ENCODE peak calls at places on chromosomes 7 and 10, in six cellular contexts. One of them, this sample, is unnamed.

GRCh38 chr7:19617921-19618320 is 90.9 kb downstream of the POLR1F start:
- DNase-seq in uterus: no peak
- DNase-seq in body of pancreas: no peak
- DNase-seq in A549: no peak
- DNase-seq in IMR-90: no peak
- DNase-seq in tibial nerve: no peak
- DNase-seq in this sample: no peak

GRCh38 chr10:34346516-34347150 is 468.5 kb downstream of the PARD3 start:
- DNase-seq in body of pancreas: peak
- DNase-seq in A549: no peak
- DNase-seq in IMR-90: peak
- DNase-seq in tibial nerve: no peak
- DNase-seq in uterus: no peak
- DNase-seq in this sample: no peak

GRCh38 chr10:44963772-44964633 is 4.4 kb downstream of the RASSF4 start:
- DNase-seq in body of pancreas: peak
- DNase-seq in IMR-90: no peak
- DNase-seq in uterus: no peak
- DNase-seq in tibial nerve: peak
- DNase-seq in A549: no peak
- DNase-seq in this sample: no peak

GRCh38 chr7:117907058-117907633 is 33.9 kb upstream of the CTTNBP2 start:
- DNase-seq in body of pancreas: peak
- DNase-seq in IMR-90: no peak
- DNase-seq in tibial nerve: no peak
- DNase-seq in A549: no peak
- DNase-seq in uterus: no peak
- DNase-seq in this sample: no peak

GRCh38 chr7:14542624-14543023 is 359.9 kb downstream of the DGKB start:
- DNase-seq in tibial nerve: no peak
- DNase-seq in body of pancreas: no peak
- DNase-seq in A549: no peak
- DNase-seq in IMR-90: no peak
- DNase-seq in uterus: no peak
- DNase-seq in this sample: no peak

GRCh38 chr10:124211921-124212320 is 118.5 kb upstream of the CHST15 start:
- DNase-seq in uterus: no peak
- DNase-seq in IMR-90: no peak
- DNase-seq in A549: no peak
- DNase-seq in body of pancreas: no peak
- DNase-seq in tibial nerve: no peak
- DNase-seq in this sample: no peak

GRCh38 chr7:5420108-5420840 is 3.4 kb downstream of the TNRC18 start:
- DNase-seq in A549: no peak
- DNase-seq in IMR-90: no peak
- DNase-seq in body of pancreas: peak
- DNase-seq in tibial nerve: no peak
- DNase-seq in uterus: peak
- DNase-seq in this sample: no peak

GRCh38 chr10:88687853-88688467 is 18.1 kb upstream of the LIPK start:
- DNase-seq in A549: peak
- DNase-seq in body of pancreas: no peak
- DNase-seq in IMR-90: peak
- DNase-seq in tibial nerve: no peak
- DNase-seq in uterus: no peak
- DNase-seq in this sample: no peak

GRCh38 chr7:129094501-129094900 is 39.6 kb upstream of the TNPO3 start:
- DNase-seq in uterus: no peak
- DNase-seq in tibial nerve: no peak
- DNase-seq in IMR-90: no peak
- DNase-seq in body of pancreas: no peak
- DNase-seq in A549: no peak
- DNase-seq in this sample: no peak

GRCh38 chr10:70585555-70586243 is 16.8 kb downstream of the PRF1 start:
- DNase-seq in body of pancreas: no peak
- DNase-seq in IMR-90: no peak
- DNase-seq in uterus: no peak
- DNase-seq in A549: no peak
- DNase-seq in tibial nerve: no peak
- DNase-seq in this sample: no peak

GRCh38 chr7:108559253-108559652 is 10.3 kb downstream of the THAP5 start:
- DNase-seq in uterus: no peak
- DNase-seq in IMR-90: no peak
- DNase-seq in tibial nerve: no peak
- DNase-seq in A549: no peak
- DNase-seq in body of pancreas: no peak
- DNase-seq in this sample: no peak

GRCh38 chr7:108561047-108561619 is 8.4 kb downstream of the THAP5 start:
- DNase-seq in IMR-90: peak
- DNase-seq in uterus: no peak
- DNase-seq in tibial nerve: no peak
- DNase-seq in body of pancreas: no peak
- DNase-seq in A549: no peak
- DNase-seq in this sample: no peak

GRCh38 chr7:108557617-108558016 is 11.9 kb downstream of the THAP5 start:
- DNase-seq in tibial nerve: no peak
- DNase-seq in body of pancreas: no peak
- DNase-seq in uterus: no peak
- DNase-seq in IMR-90: no peak
- DNase-seq in A549: no peak
- DNase-seq in this sample: no peak

GRCh38 chr7:108557191-108557590 is 12.3 kb downstream of the THAP5 start:
- DNase-seq in IMR-90: no peak
- DNase-seq in tibial nerve: no peak
- DNase-seq in body of pancreas: no peak
- DNase-seq in A549: no peak
- DNase-seq in uterus: no peak
- DNase-seq in this sample: no peak
- TF ChIP-seq POLR2A in IMR-90: no peak
- TF ChIP-seq POLR2A in tibial nerve: no peak
- TF ChIP-seq POLR2A in body of pancreas: no peak
- TF ChIP-seq POLR2A in A549: no peak
- TF ChIP-seq POLR2A in uterus: no peak
- TF ChIP-seq POLR2A in this sample: no peak

GRCh38 chr10:29841724-29842649 is 207.2 kb upstream of the SVIL start:
- DNase-seq in body of pancreas: peak
- DNase-seq in uterus: peak
- DNase-seq in IMR-90: peak
- DNase-seq in A549: peak
- DNase-seq in tibial nerve: no peak
- DNase-seq in this sample: no peak
- TF ChIP-seq POLR2A in body of pancreas: no peak
- TF ChIP-seq POLR2A in uterus: no peak
- TF ChIP-seq POLR2A in IMR-90: no peak
- TF ChIP-seq POLR2A in A549: no peak
- TF ChIP-seq POLR2A in tibial nerve: no peak
- TF ChIP-seq POLR2A in this sample: no peak

GRCh38 chr7:99374121-99375064 is at the start of gene ARPC1B:
- DNase-seq in uterus: peak
- DNase-seq in tibial nerve: peak
- DNase-seq in IMR-90: peak
- DNase-seq in body of pancreas: peak
- DNase-seq in A549: peak
- DNase-seq in this sample: peak

GRCh38 chr7:99373086-99374066 is 1.2 kb upstream of the ARPC1B start:
- DNase-seq in body of pancreas: no peak
- DNase-seq in tibial nerve: no peak
- DNase-seq in uterus: no peak
- DNase-seq in IMR-90: no peak
- DNase-seq in A549: no peak
- DNase-seq in this sample: no peak

GRCh38 chr7:99372275-99373085 is 2.0 kb upstream of the ARPC1B start:
- DNase-seq in body of pancreas: peak
- DNase-seq in uterus: no peak
- DNase-seq in IMR-90: peak
- DNase-seq in tibial nerve: no peak
- DNase-seq in A549: no peak
- DNase-seq in this sample: no peak

GRCh38 chr7:99371376-99371920 is 3.1 kb upstream of the ARPC1B start:
- DNase-seq in body of pancreas: no peak
- DNase-seq in uterus: no peak
- DNase-seq in A549: no peak
- DNase-seq in IMR-90: no peak
- DNase-seq in tibial nerve: no peak
- DNase-seq in this sample: no peak

GRCh38 chr7:99375070-99375807 is 709 bp downstream of the ARPC1B start:
- DNase-seq in A549: peak
- DNase-seq in IMR-90: peak
- DNase-seq in uterus: peak
- DNase-seq in body of pancreas: peak
- DNase-seq in tibial nerve: peak
- DNase-seq in this sample: peak
- TF ChIP-seq POLR2A in A549: peak
- TF ChIP-seq POLR2A in IMR-90: no peak
- TF ChIP-seq POLR2A in uterus: no peak
- TF ChIP-seq POLR2A in body of pancreas: no peak
- TF ChIP-seq POLR2A in tibial nerve: peak
- TF ChIP-seq POLR2A in this sample: no peak

GRCh38 chr10:60390224-60390626 is 550 bp upstream of the ANK3 start:
- DNase-seq in A549: no peak
- DNase-seq in uterus: no peak
- DNase-seq in IMR-90: peak
- DNase-seq in body of pancreas: no peak
- DNase-seq in tibial nerve: no peak
- DNase-seq in this sample: no peak

GRCh38 chr10:60396766-60397165 is 7.1 kb upstream of the ANK3 start:
- DNase-seq in tibial nerve: no peak
- DNase-seq in A549: no peak
- DNase-seq in uterus: no peak
- DNase-seq in body of pancreas: no peak
- DNase-seq in IMR-90: no peak
- DNase-seq in this sample: no peak

GRCh38 chr10:60397792-60398191 is 8.1 kb upstream of the ANK3 start:
- DNase-seq in A549: peak
- DNase-seq in body of pancreas: no peak
- DNase-seq in IMR-90: peak
- DNase-seq in tibial nerve: no peak
- DNase-seq in uterus: no peak
- DNase-seq in this sample: no peak

GRCh38 chr10:60395711-60396110 is 6.0 kb upstream of the ANK3 start:
- DNase-seq in IMR-90: no peak
- DNase-seq in tibial nerve: no peak
- DNase-seq in uterus: no peak
- DNase-seq in A549: no peak
- DNase-seq in body of pancreas: no peak
- DNase-seq in this sample: no peak

GRCh38 chr10:60394444-60394843 is 4.8 kb upstream of the ANK3 start:
- DNase-seq in uterus: no peak
- DNase-seq in A549: no peak
- DNase-seq in IMR-90: no peak
- DNase-seq in tibial nerve: no peak
- DNase-seq in body of pancreas: no peak
- DNase-seq in this sample: no peak
- TF ChIP-seq POLR2A in uterus: no peak
- TF ChIP-seq POLR2A in A549: no peak
- TF ChIP-seq POLR2A in IMR-90: no peak
- TF ChIP-seq POLR2A in tibial nerve: no peak
- TF ChIP-seq POLR2A in body of pancreas: no peak
- TF ChIP-seq POLR2A in this sample: no peak

GRCh38 chr7:157138424-157139141 is at the start of gene UBE3C:
- DNase-seq in A549: peak
- DNase-seq in body of pancreas: peak
- DNase-seq in tibial nerve: peak
- DNase-seq in uterus: peak
- DNase-seq in IMR-90: peak
- DNase-seq in this sample: no peak

GRCh38 chr7:157141525-157142060 is 2.9 kb downstream of the UBE3C start:
- DNase-seq in IMR-90: no peak
- DNase-seq in A549: no peak
- DNase-seq in tibial nerve: no peak
- DNase-seq in uterus: no peak
- DNase-seq in body of pancreas: no peak
- DNase-seq in this sample: no peak

GRCh38 chr7:157140118-157140905 is 1.6 kb downstream of the UBE3C start:
- DNase-seq in uterus: no peak
- DNase-seq in A549: no peak
- DNase-seq in tibial nerve: no peak
- DNase-seq in body of pancreas: no peak
- DNase-seq in IMR-90: no peak
- DNase-seq in this sample: no peak

GRCh38 chr7:157139142-157140117 is 704 bp downstream of the UBE3C start:
- DNase-seq in A549: peak
- DNase-seq in body of pancreas: peak
- DNase-seq in tibial nerve: peak
- DNase-seq in uterus: peak
- DNase-seq in IMR-90: peak
- DNase-seq in this sample: no peak

DNA sequence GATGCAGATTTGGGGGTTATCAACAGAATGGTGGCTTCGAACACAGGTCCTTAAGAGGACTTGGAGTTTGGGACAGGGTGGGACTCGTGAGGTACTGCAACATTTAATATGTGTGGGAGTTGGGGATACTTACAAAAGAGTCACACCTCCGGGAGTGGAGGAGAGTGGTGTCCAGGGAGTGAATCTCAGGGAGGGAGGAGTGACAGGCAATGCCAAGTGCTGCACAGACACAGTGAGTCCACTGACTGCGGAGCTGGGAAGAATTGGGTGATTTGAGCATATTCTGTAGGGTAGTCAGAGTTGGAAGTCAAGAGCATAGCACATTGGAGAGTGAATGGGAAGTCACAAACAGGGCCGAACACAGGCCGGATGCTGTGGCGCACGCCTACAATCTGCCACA is 5.1 kb downstream of the UBE3C start:
- DNase-seq in uterus: no peak
- DNase-seq in IMR-90: no peak
- DNase-seq in A549: no peak
- DNase-seq in body of pancreas: no peak
- DNase-seq in tibial nerve: no peak
- DNase-seq in this sample: no peak
- TF ChIP-seq POLR2A in uterus: no peak
- TF ChIP-seq POLR2A in IMR-90: no peak
- TF ChIP-seq POLR2A in A549: no peak
- TF ChIP-seq POLR2A in body of pancreas: no peak
- TF ChIP-seq POLR2A in tibial nerve: no peak
- TF ChIP-seq POLR2A in this sample: no peak